ENCODE peak calls at places on chromosome 13, in six cellular contexts. X, P, O, G, U and C are unnamed samples.

GRCh38 chr13:51623473-51623872 is 39.2 kb downstream of the WDFY2 start:
- DNase-seq in X (no peak), P (no peak), O (no peak), G (no peak), U (no peak), C (no peak)

GRCh38 chr13:109516196-109516595 is 270.2 kb downstream of the IRS2 start:
- DNase-seq in X (no peak), P (no peak), O (no peak), G (no peak), U (no peak), C (no peak)

GRCh38 chr13:78875792-78876580 is 217.0 kb upstream of the OBI1 start:
- DNase-seq in X (no peak), P (no peak), O (peak), G (no peak), U (no peak), C (no peak)

GRCh38 chr13:112647256-112647655 is 42.6 kb upstream of the ATP11A start:
- DNase-seq in X (no peak), P (no peak), O (no peak), G (no peak), U (no peak), C (no peak)

GRCh38 chr13:66574606-66575005 is 655.5 kb downstream of the PCDH9 start:
- DNase-seq in X (no peak), P (no peak), O (no peak), G (no peak), U (no peak), C (no peak)

GRCh38 chr13:25084101-25084500 is 11.8 kb upstream of the PABPC3 start:
- DNase-seq in X (no peak), P (no peak), O (no peak), G (no peak), U (no peak), C (no peak)

GRCh38 chr13:113759525-113760137 is 605 bp downstream of the TMEM255B start:
- DNase-seq in X (no peak), P (no peak), O (peak), G (no peak), U (no peak), C (no peak)

GRCh38 chr13:73129023-73129422 is 70.2 kb downstream of the KLF5 start:
- DNase-seq in X (no peak), P (no peak), O (no peak), G (no peak), U (no peak), C (no peak)

GRCh38 chr13:75635101-75635620 is 969 bp upstream of the LMO7 start:
- DNase-seq in X (no peak), P (no peak), O (peak), G (no peak), U (no peak), C (no peak)

GRCh38 chr13:47831265-47831664 is 169.8 kb downstream of the SUCLA2 start:
- DNase-seq in X (no peak), P (no peak), O (no peak), G (no peak), U (no peak), C (no peak)

GRCh38 chr13:71913717-71914116 is 46.7 kb upstream of the DACH1 start:
- DNase-seq in X (no peak), P (no peak), O (no peak), G (no peak), U (no peak), C (no peak)

DNA sequence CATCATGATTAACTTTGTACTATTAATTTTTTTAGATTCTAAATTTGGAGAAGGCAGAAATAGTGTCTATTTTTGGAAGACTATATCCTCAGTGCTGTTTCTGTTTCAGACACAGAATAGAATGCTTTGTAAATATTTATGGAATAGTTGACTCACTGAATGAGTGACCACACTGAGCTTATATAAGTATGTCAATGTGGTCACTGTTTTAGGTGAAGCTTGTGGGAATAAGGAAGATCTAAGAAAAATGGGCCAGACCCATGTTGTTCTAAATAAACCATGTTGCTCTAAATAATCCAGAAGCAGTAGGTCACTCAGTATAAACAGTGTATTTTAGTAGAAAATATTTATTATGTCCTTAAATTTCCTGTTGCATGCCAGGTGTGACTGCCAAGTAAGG is 45.5 kb upstream of the DACH1 start:
- DNase-seq in X (no peak), P (no peak), O (no peak), G (no peak), U (no peak), C (no peak)
- TF ChIP-seq REST in X (no peak), P (no peak), O (no peak), G (no peak), U (no peak), C (no peak)

GRCh38 chr13:44191504-44192171 is 182.0 kb upstream of the SERP2 start:
- DNase-seq in X (no peak), P (peak), O (peak), G (peak), U (no peak), C (peak)
- TF ChIP-seq POLR2AphosphoS5 in X (no peak), P (no peak), O (no peak), G (peak), U (no peak), C (no peak)

GRCh38 chr13:101415358-101416174 is 742 bp downstream of the NALCN start:
- DNase-seq in X (no peak), P (no peak), O (peak), G (no peak), U (no peak), C (no peak)
- H3K4me3 ChIP-seq in X (peak), P (no peak), O (peak), G (no peak), U (no peak), C (no peak)

GRCh38 chr13:100674848-100675659 is 459 bp upstream of the TMTC4 start:
- DNase-seq in X (peak), P (peak), O (peak), G (peak), U (peak), C (peak)

GRCh38 chr13:100673376-100673830 is 1.2 kb downstream of the TMTC4 start:
- DNase-seq in X (no peak), P (no peak), O (peak), G (no peak), U (no peak), C (no peak)

GRCh38 chr13:100674363-100674847 is at the start of gene TMTC4:
- DNase-seq in X (no peak), P (peak), O (peak), G (no peak), U (no peak), C (no peak)

GRCh38 chr13:100675660-100676129 is 1.1 kb upstream of the TMTC4 start:
- DNase-seq in X (no peak), P (no peak), O (peak), G (no peak), U (no peak), C (no peak)

DNA sequence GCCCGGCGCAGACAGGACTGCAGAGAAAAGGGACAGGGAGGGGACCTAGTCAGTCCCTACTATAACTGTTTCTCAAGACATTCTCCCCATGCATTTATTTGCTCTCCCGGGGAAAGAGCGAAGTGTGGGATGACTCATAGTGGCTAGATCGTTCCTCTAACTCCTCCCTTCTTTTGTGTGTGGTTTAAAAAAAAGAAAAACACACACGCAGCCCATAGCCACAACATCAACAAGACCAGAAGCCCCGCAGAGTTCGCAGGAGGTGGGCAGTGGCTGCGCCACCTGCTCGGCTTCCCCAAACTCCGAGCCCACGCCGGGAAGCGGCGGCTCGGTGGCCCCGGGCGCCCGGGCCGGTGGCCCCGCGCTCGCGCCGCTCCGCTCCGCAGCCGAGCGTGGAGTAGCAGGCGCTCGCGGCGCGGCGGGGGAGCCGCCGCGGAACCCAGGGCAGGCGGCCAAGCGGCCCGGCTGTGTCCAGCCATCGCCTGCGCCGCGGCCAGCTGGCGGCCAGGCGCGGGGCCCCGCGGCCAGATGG is 698 bp downstream of the TMTC4 start:
- DNase-seq in X (no peak), P (peak), O (peak), G (peak), U (no peak), C (peak)
- TF ChIP-seq REST in X (no peak), P (no peak), O (no peak), G (no peak), U (no peak), C (no peak)

GRCh38 chr13:49792550-49793324 is at the start of gene KPNA3:
- DNase-seq in X (peak), P (peak), O (peak), G (peak), U (peak), C (peak)
- TF ChIP-seq POLR2AphosphoS5 in X (peak), P (peak), O (peak), G (peak), U (peak), C (peak)

GRCh38 chr13:98854448-98854847 is 102.0 kb upstream of the SLC15A1 start:
- DNase-seq in X (no peak), P (no peak), O (no peak), G (no peak), U (no peak), C (no peak)

GRCh38 chr13:98851276-98851675 is 98.8 kb upstream of the SLC15A1 start:
- DNase-seq in X (no peak), P (no peak), O (no peak), G (no peak), U (no peak), C (no peak)

GRCh38 chr13:98856983-98857382 is 104.5 kb upstream of the SLC15A1 start:
- DNase-seq in X (no peak), P (no peak), O (no peak), G (no peak), U (no peak), C (no peak)

GRCh38 chr13:98858206-98858605 is 105.7 kb upstream of the SLC15A1 start:
- DNase-seq in X (no peak), P (no peak), O (no peak), G (no peak), U (no peak), C (no peak)

DNA sequence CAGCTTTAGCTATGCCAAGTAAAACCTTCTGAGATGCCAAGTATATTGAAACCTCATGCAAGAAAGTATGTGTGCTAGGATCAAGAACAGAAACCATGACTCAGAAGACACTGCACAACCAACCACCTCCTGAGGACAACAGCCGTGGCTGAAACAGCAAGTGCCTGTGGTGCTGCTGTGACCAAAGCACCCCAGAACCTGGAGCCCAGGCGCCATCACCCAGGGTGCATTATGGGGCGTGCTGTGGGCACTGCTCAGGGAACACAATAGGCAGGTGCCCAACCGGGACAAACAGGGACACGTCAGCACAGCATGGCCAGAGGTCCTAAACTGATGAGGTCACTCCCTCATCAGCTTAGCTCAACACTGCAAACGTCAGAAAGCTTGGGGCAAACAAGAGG is 101.3 kb upstream of the SLC15A1 start:
- DNase-seq in X (no peak), P (no peak), O (no peak), G (no peak), U (peak), C (no peak)
- H3K4me3 ChIP-seq in X (no peak), P (no peak), O (no peak), G (no peak), U (no peak), C (no peak)

GRCh38 chr13:31012285-31013024 is 80.0 kb downstream of the TEX26 start:
- DNase-seq in X (no peak), P (no peak), O (peak), G (no peak), U (no peak), C (peak)
- TF ChIP-seq REST in X (no peak), P (no peak), O (no peak), G (no peak), U (no peak), C (no peak)

GRCh38 chr13:90374183-90374582 is 973.3 kb upstream of the MIR17HG start:
- DNase-seq in X (no peak), P (no peak), O (no peak), G (no peak), U (no peak), C (no peak)

DNA sequence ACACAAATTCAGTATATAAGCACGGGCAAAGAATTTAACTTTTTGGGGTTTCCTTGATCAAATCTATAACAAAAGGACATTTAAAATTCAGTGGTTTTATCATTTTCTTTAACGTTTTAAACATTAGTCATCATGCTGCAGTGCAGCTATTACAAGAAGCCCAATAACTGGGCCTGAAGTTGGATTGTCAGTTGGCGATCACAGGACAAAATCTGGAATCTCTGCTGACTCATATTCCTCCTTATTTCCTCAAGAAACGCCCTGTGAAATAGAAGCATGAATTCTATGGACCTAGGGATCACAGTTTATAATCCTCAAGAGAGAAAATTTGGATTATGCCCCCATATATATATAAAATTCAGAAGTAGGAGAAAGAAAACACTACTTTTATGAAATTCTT is 971.6 kb upstream of the MIR17HG start:
- DNase-seq in X (no peak), P (no peak), O (no peak), G (no peak), U (no peak), C (no peak)
- TF ChIP-seq POLR2AphosphoS5 in X (no peak), P (no peak), O (no peak), G (no peak), U (no peak), C (no peak)

GRCh38 chr13:95236774-95237173 is 64.5 kb downstream of the ABCC4 start:
- DNase-seq in X (no peak), P (no peak), O (no peak), G (no peak), U (no peak), C (no peak)

GRCh38 chr13:95235199-95235726 is 66.0 kb downstream of the ABCC4 start:
- DNase-seq in X (no peak), P (no peak), O (no peak), G (no peak), U (no peak), C (no peak)

GRCh38 chr13:95239293-95239692 is 62.0 kb downstream of the ABCC4 start:
- DNase-seq in X (no peak), P (no peak), O (no peak), G (no peak), U (no peak), C (no peak)

GRCh38 chr13:95235944-95236343 is 65.3 kb downstream of the ABCC4 start:
- DNase-seq in X (no peak), P (no peak), O (peak), G (no peak), U (no peak), C (no peak)

GRCh38 chr13:95237310-95237870 is 63.9 kb downstream of the ABCC4 start:
- DNase-seq in X (no peak), P (no peak), O (no peak), G (no peak), U (no peak), C (no peak)
- H3K4me3 ChIP-seq in X (no peak), P (no peak), O (no peak), G (no peak), U (no peak), C (no peak)

GRCh38 chr13:35702316-35702715 is 225.8 kb upstream of the MAB21L1 start:
- DNase-seq in X (no peak), P (no peak), O (no peak), G (no peak), U (no peak), C (no peak)

GRCh38 chr13:35700661-35701060 is 224.2 kb upstream of the MAB21L1 start:
- DNase-seq in X (no peak), P (no peak), O (no peak), G (no peak), U (no peak), C (no peak)

GRCh38 chr13:35697281-35697680 is 220.8 kb upstream of the MAB21L1 start:
- DNase-seq in X (no peak), P (no peak), O (peak), G (no peak), U (no peak), C (no peak)

GRCh38 chr13:35699181-35699580 is 222.7 kb upstream of the MAB21L1 start:
- DNase-seq in X (no peak), P (no peak), O (no peak), G (no peak), U (no peak), C (no peak)

GRCh38 chr13:35699805-35700204 is 223.3 kb upstream of the MAB21L1 start:
- DNase-seq in X (no peak), P (no peak), O (no peak), G (no peak), U (no peak), C (no peak)
- TF ChIP-seq REST in X (no peak), P (no peak), O (no peak), G (no peak), U (no peak), C (no peak)